ENCODE peak calls at places on chromosomes 16 and 17, in ten cellular contexts. H is iris pigment epithelial cell; C is naive thymus-derived CD4-positive, alpha-beta T cell; W is ACHN; J is tibial artery; X is PC-3; E is left ventricle myocardium inferior; B is fibroblast of lung; Q is HuH-7; I is suprapubic skin. O is an unnamed sample.

GRCh38 chr17:10673318-10673717 is 16.2 kb upstream of the MYH3 start:
- DNase-seq in C (no peak), B (no peak), X (no peak), J (no peak), I (no peak), H (no peak), E (no peak), W (no peak), Q (no peak), O (no peak)

GRCh38 chr17:71085238-71086033 is 916.1 kb downstream of the KCNJ2 start:
- DNase-seq in B (peak), Q (peak), J (no peak), C (no peak), H (no peak), X (peak), E (no peak), I (no peak), W (peak), O (no peak)

GRCh38 chr17:14793237-14793636 is 471.9 kb downstream of the PMP22 start:
- DNase-seq in H (peak), J (no peak), W (no peak), I (no peak), Q (no peak), C (no peak), B (peak), E (no peak), X (no peak), O (no peak)

GRCh38 chr16:62077998-62078397 is 41.8 kb upstream of the CDH8 start:
- DNase-seq in E (no peak), J (no peak), W (peak), B (no peak), X (peak), I (no peak), Q (no peak), C (no peak), H (no peak), O (no peak)

GRCh38 chr17:46832306-46832895 is 13.9 kb upstream of the WNT3 start:
- DNase-seq in C (no peak), W (no peak), X (no peak), Q (no peak), I (no peak), J (no peak), B (no peak), E (no peak), H (no peak), O (no peak)

GRCh38 chr17:73754886-73755285 is 110.6 kb upstream of the SDK2 start:
- DNase-seq in W (no peak), I (no peak), J (no peak), H (no peak), Q (no peak), E (no peak), B (no peak), C (no peak), X (no peak), O (no peak)

GRCh38 chr17:10698116-10698818 is 873 bp downstream of the ADPRM start:
- DNase-seq in B (peak), J (no peak), H (peak), X (peak), E (no peak), C (no peak), W (peak), Q (no peak), I (no peak), O (no peak)

GRCh38 chr17:9522074-9522473 is 53.5 kb downstream of the STX8 start:
- DNase-seq in W (peak), X (peak), H (peak), C (no peak), B (peak), I (no peak), Q (peak), J (no peak), E (no peak), O (peak)

GRCh38 chr17:81309859-81310839 is 15.0 kb upstream of the SLC38A10 start:
- DNase-seq in Q (no peak), C (no peak), E (no peak), H (no peak), I (no peak), W (no peak), B (no peak), X (no peak), J (no peak), O (no peak)

GRCh38 chr16:20901441-20902112 is 1.0 kb downstream of the LYRM1 start:
- DNase-seq in Q (peak), B (peak), C (no peak), E (peak), W (peak), H (peak), X (peak), J (peak), I (peak), O (no peak)

GRCh38 chr17:67546578-67547527 is 169.8 kb downstream of the PITPNC1 start:
- DNase-seq in E (peak), B (peak), J (no peak), C (no peak), X (no peak), Q (no peak), W (no peak), I (no peak), H (peak), O (no peak)

GRCh38 chr17:68909066-68909465 is 46.1 kb downstream of the ABCA8 start:
- DNase-seq in B (peak), I (no peak), H (peak), X (peak), C (no peak), W (peak), J (peak), Q (no peak), E (no peak), O (peak)

GRCh38 chr17:32161506-32162365 is 19.4 kb downstream of the RHOT1 start:
- DNase-seq in Q (no peak), E (no peak), C (no peak), J (no peak), X (peak), W (peak), I (no peak), B (peak), H (peak), O (no peak)

GRCh38 chr17:28384281-28385036 is 13.0 kb downstream of the SARM1 start:
- DNase-seq in X (peak), E (peak), C (peak), J (peak), I (peak), H (no peak), Q (no peak), B (no peak), W (peak), O (no peak)

GRCh38 chr17:27526603-27527002 is 70.4 kb downstream of the KSR1 start:
- DNase-seq in W (peak), I (no peak), B (peak), H (peak), E (peak), C (no peak), J (no peak), Q (no peak), X (no peak), O (no peak)

GRCh38 chr17:67376892-67377726 is at the start of gene PITPNC1:
- DNase-seq in H (peak), B (peak), C (peak), I (peak), J (peak), E (peak), X (peak), Q (peak), W (peak), O (no peak)

GRCh38 chr16:56356276-56357241 is 68.8 kb downstream of the AMFR start:
- DNase-seq in X (peak), W (peak), H (peak), J (peak), I (peak), B (peak), Q (peak), E (peak), C (peak), O (peak)

GRCh38 chr16:85481206-85481605 is 131.9 kb upstream of the GSE1 start:
- DNase-seq in I (no peak), Q (no peak), B (no peak), W (no peak), E (no peak), H (no peak), X (no peak), J (no peak), C (no peak), O (no peak)

GRCh38 chr17:39774043-39774442 is 36.3 kb downstream of the GRB7 start:
- DNase-seq in E (no peak), H (no peak), W (no peak), X (no peak), I (no peak), C (no peak), J (no peak), B (no peak), Q (no peak), O (no peak)

GRCh38 chr17:57045868-57046671 is 39.0 kb upstream of the AKAP1 start:
- DNase-seq in W (no peak), E (no peak), C (peak), B (no peak), J (peak), I (peak), X (no peak), H (no peak), Q (no peak), O (no peak)

GRCh38 chr17:17569691-17570090 is 21.8 kb downstream of the PEMT start:
- DNase-seq in E (peak), Q (no peak), W (no peak), B (no peak), J (no peak), I (no peak), H (no peak), C (no peak), X (no peak), O (no peak)

GRCh38 chr16:56715128-56715527 is 14.8 kb upstream of the NUP93 start:
- DNase-seq in C (no peak), E (no peak), J (no peak), I (no peak), Q (no peak), X (no peak), W (no peak), H (no peak), B (no peak), O (no peak)

GRCh38 chr16:54285414-54286066 is 1.0 kb downstream of the IRX3 start:
- DNase-seq in I (no peak), W (peak), C (no peak), J (peak), X (no peak), B (no peak), E (peak), Q (no peak), H (peak), O (no peak)

GRCh38 chr16:77961811-77962210 is 60.5 kb upstream of the CLEC3A start:
- DNase-seq in B (no peak), J (no peak), C (no peak), Q (no peak), X (no peak), H (peak), W (no peak), E (no peak), I (no peak), O (no peak)

GRCh38 chr16:12901204-12901596 is 198 bp upstream of the SHISA9 start:
- DNase-seq in B (no peak), E (no peak), W (peak), H (no peak), I (no peak), Q (no peak), J (no peak), C (no peak), X (no peak), O (no peak)

GRCh38 chr16:49382916-49383315 is 9.3 kb downstream of the C16orf78 start:
- DNase-seq in J (no peak), I (no peak), C (no peak), X (peak), H (no peak), W (peak), B (no peak), Q (peak), E (no peak), O (no peak)

GRCh38 chr16:20971420-20971819 is 70.8 kb downstream of the LYRM1 start:
- DNase-seq in J (no peak), E (no peak), W (no peak), H (no peak), Q (no peak), C (no peak), B (no peak), I (no peak), X (peak), O (no peak)

GRCh38 chr17:71202449-71202848 is 918.4 kb upstream of the SOX9 start:
- DNase-seq in W (no peak), X (no peak), I (no peak), H (peak), B (no peak), E (no peak), C (no peak), Q (no peak), J (no peak), O (no peak)

GRCh38 chr17:19726615-19727376 is 10.4 kb upstream of the SLC47A2 start:
- DNase-seq in X (no peak), Q (no peak), B (peak), I (no peak), J (no peak), W (no peak), E (no peak), C (no peak), H (no peak), O (no peak)

O was measured in glomerular endothelial cell.